ENCODE peak calls at places on chromosomes 4 and X, in five cellular contexts. One of them, this sample, is unnamed.
A peak's percentile ranks its signal among the peaks of the same experiment; 100 is the strongest.

GRCh38 chrX:22155126-22155525 is 117.6 kb upstream of the CBLL2 start:
- DNase-seq in PC-3: no peak
- DNase-seq in OCI-LY7: no peak
- DNase-seq in SK-N-SH: no peak
- DNase-seq in hepatocyte: no peak
- DNase-seq in this sample: no peak

GRCh38 chrX:135931644-135932487 is 38.4 kb downstream of the SAGE1 start:
- DNase-seq in PC-3: peak; percentile 64
- DNase-seq in OCI-LY7: peak; percentile 34
- DNase-seq in SK-N-SH: peak; percentile 29
- DNase-seq in hepatocyte: peak; percentile 57
- DNase-seq in this sample: peak; percentile 76

GRCh38 chrX:109967151-109967550 is 35.8 kb upstream of the TMEM164 start:
- DNase-seq in PC-3: peak; percentile 62
- DNase-seq in OCI-LY7: no peak
- DNase-seq in SK-N-SH: no peak
- DNase-seq in hepatocyte: no peak
- DNase-seq in this sample: no peak

GRCh38 chr4:135236035-135236434 is 1034.4 kb upstream of the PABPC4L start:
- DNase-seq in PC-3: no peak
- DNase-seq in OCI-LY7: no peak
- DNase-seq in SK-N-SH: no peak
- DNase-seq in hepatocyte: no peak
- DNase-seq in this sample: no peak

GRCh38 chr4:153759407-153760226 is at the start of gene RNF175:
- DNase-seq in PC-3: no peak
- DNase-seq in OCI-LY7: no peak
- DNase-seq in SK-N-SH: peak; percentile 90
- DNase-seq in hepatocyte: peak; percentile 40
- DNase-seq in this sample: peak; percentile 87

GRCh38 chr4:98260579-98261290 is 449 bp upstream of the RAP1GDS1 start:
- DNase-seq in PC-3: peak; percentile 90
- DNase-seq in OCI-LY7: peak; percentile 94
- DNase-seq in SK-N-SH: peak; percentile 97
- DNase-seq in hepatocyte: peak; percentile 98
- DNase-seq in this sample: peak; percentile 91

GRCh38 chr4:6621556-6621927 is 18.9 kb upstream of the MRFAP1 start:
- DNase-seq in PC-3: no peak
- DNase-seq in OCI-LY7: no peak
- DNase-seq in SK-N-SH: peak; percentile 16
- DNase-seq in hepatocyte: no peak
- DNase-seq in this sample: no peak

GRCh38 chr4:95124906-95125504 is 367.2 kb downstream of the BMPR1B start:
- DNase-seq in PC-3: peak; percentile 70
- DNase-seq in OCI-LY7: peak; percentile 25
- DNase-seq in SK-N-SH: peak; percentile 36
- DNase-seq in hepatocyte: peak; percentile 75
- DNase-seq in this sample: peak; percentile 86

GRCh38 chr4:26860922-26861433 is 337 bp downstream of the STIM2 start:
- DNase-seq in PC-3: peak; percentile 19
- DNase-seq in OCI-LY7: peak; percentile 76
- DNase-seq in SK-N-SH: peak; percentile 68
- DNase-seq in hepatocyte: peak; percentile 77
- DNase-seq in this sample: peak; percentile 54

GRCh38 chr4:15385928-15386327 is 41.9 kb upstream of the C1QTNF7 start:
- DNase-seq in PC-3: no peak
- DNase-seq in OCI-LY7: no peak
- DNase-seq in SK-N-SH: no peak
- DNase-seq in hepatocyte: no peak
- DNase-seq in this sample: no peak

GRCh38 chr4:76897522-76898384 is at the start of gene SOWAHB:
- DNase-seq in PC-3: peak; percentile 84
- DNase-seq in OCI-LY7: no peak
- DNase-seq in SK-N-SH: peak; percentile 58
- DNase-seq in hepatocyte: peak; percentile 90
- DNase-seq in this sample: peak; percentile 85

GRCh38 chrX:154444001-154444754 is at the start of gene FAM50A:
- DNase-seq in PC-3: peak; percentile 61
- DNase-seq in OCI-LY7: peak; percentile 62
- DNase-seq in SK-N-SH: peak; percentile 92
- DNase-seq in hepatocyte: peak; percentile 89
- DNase-seq in this sample: peak; percentile 61

GRCh38 chr4:83734576-83734975 is 198.7 kb downstream of the GPAT3 start:
- DNase-seq in PC-3: no peak
- DNase-seq in OCI-LY7: no peak
- DNase-seq in SK-N-SH: no peak
- DNase-seq in hepatocyte: no peak
- DNase-seq in this sample: no peak

GRCh38 chr4:83728191-83728590 is 192.3 kb downstream of the GPAT3 start:
- DNase-seq in PC-3: no peak
- DNase-seq in OCI-LY7: no peak
- DNase-seq in SK-N-SH: no peak
- DNase-seq in hepatocyte: no peak
- DNase-seq in this sample: no peak

GRCh38 chr4:83731609-83732008 is 195.7 kb downstream of the GPAT3 start:
- DNase-seq in PC-3: peak; percentile 63
- DNase-seq in OCI-LY7: no peak
- DNase-seq in SK-N-SH: no peak
- DNase-seq in hepatocyte: peak; percentile 30
- DNase-seq in this sample: no peak
- TF ChIP-seq EZH2phosphoT487 in PC-3: no peak
- TF ChIP-seq EZH2phosphoT487 in OCI-LY7: no peak
- TF ChIP-seq EZH2phosphoT487 in SK-N-SH: no peak
- TF ChIP-seq EZH2phosphoT487 in hepatocyte: no peak
- TF ChIP-seq EZH2phosphoT487 in this sample: no peak

GRCh38 chr4:148286043-148286442 is 156.2 kb downstream of the NR3C2 start:
- DNase-seq in PC-3: no peak
- DNase-seq in OCI-LY7: no peak
- DNase-seq in SK-N-SH: peak; percentile 35
- DNase-seq in hepatocyte: no peak
- DNase-seq in this sample: no peak
- H4K20me1 ChIP-seq in PC-3: no peaks in the 10 kb centered on the region
- H4K20me1 ChIP-seq in OCI-LY7: no peaks in the 10 kb centered on the region
- H4K20me1 ChIP-seq in SK-N-SH: no peaks in the 10 kb centered on the region
- H4K20me1 ChIP-seq in hepatocyte: no peaks in the 10 kb centered on the region
- H4K20me1 ChIP-seq in this sample: no peaks in the 10 kb centered on the region

DNA sequence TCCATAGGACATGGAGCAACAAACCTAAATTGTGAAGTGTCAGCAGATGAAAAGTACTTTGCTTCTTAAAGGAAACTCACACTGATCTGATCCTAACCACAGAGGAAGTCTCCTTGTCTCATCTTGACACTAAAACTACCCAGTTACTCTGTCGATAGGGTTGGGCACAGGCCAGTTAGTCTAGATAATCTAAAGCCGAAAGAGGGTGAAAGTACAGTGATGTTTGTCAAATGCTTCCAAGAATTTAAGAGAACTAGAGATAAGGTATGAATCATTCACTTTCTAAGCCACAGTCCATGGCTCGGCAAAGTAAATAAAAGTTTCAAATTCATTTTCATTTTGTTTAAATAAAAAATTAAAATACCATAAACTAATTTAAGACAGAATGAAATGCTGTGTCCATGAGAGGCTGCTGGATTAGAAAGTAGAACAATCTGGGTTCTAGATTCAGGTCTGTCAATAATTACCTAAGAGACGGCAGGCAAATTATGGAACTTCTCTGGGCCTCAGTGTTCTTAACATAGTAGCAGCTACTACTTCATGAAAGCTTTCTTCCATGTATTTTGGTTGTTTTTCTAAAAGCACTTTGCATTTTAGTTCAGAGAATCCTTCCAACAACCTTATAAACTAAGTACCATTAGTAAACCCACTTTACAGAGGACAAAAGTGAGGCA is 176.7 kb downstream of the LDB2 start:
- DNase-seq in PC-3: peak; percentile 62
- DNase-seq in OCI-LY7: no peak
- DNase-seq in SK-N-SH: no peak
- DNase-seq in hepatocyte: peak; percentile 27
- DNase-seq in this sample: no peak
- TF ChIP-seq EZH2phosphoT487 in PC-3: no peak
- TF ChIP-seq EZH2phosphoT487 in OCI-LY7: no peak
- TF ChIP-seq EZH2phosphoT487 in SK-N-SH: no peak
- TF ChIP-seq EZH2phosphoT487 in hepatocyte: peak; percentile 95
- TF ChIP-seq EZH2phosphoT487 in this sample: no peak

GRCh38 chr4:3520276-3520675 is 11.9 kb downstream of the LRPAP1 start:
- DNase-seq in PC-3: no peak
- DNase-seq in OCI-LY7: no peak
- DNase-seq in SK-N-SH: no peak
- DNase-seq in hepatocyte: no peak
- DNase-seq in this sample: no peak
- H4K20me1 ChIP-seq in PC-3: no peaks in the 10 kb centered on the region
- H4K20me1 ChIP-seq in OCI-LY7: no peaks in the 10 kb centered on the region
- H4K20me1 ChIP-seq in SK-N-SH: peaks cover under 1% of the 10 kb centered on the region
- H4K20me1 ChIP-seq in hepatocyte: peaks cover 9% of the 10 kb centered on the region
- H4K20me1 ChIP-seq in this sample: peaks cover 5% of the 10 kb centered on the region

GRCh38 chr4:38802561-38803355 is 1.8 kb downstream of the TLR1 start:
- DNase-seq in PC-3: peak; percentile 7
- DNase-seq in OCI-LY7: peak; percentile 80
- DNase-seq in SK-N-SH: no peak
- DNase-seq in hepatocyte: no peak
- DNase-seq in this sample: peak; percentile 42

GRCh38 chr4:38803833-38804653 is 548 bp downstream of the TLR1 start:
- DNase-seq in PC-3: peak; percentile 23
- DNase-seq in OCI-LY7: peak; percentile 8
- DNase-seq in SK-N-SH: no peak
- DNase-seq in hepatocyte: no peak
- DNase-seq in this sample: no peak

GRCh38 chr4:38800366-38800765 is 4.2 kb downstream of the TLR1 start:
- DNase-seq in PC-3: no peak
- DNase-seq in OCI-LY7: no peak
- DNase-seq in SK-N-SH: no peak
- DNase-seq in hepatocyte: no peak
- DNase-seq in this sample: no peak

GRCh38 chr4:38804654-38805295 is at the start of gene TLR1:
- DNase-seq in PC-3: peak; percentile 65
- DNase-seq in OCI-LY7: peak; percentile 72
- DNase-seq in SK-N-SH: peak; percentile 26
- DNase-seq in hepatocyte: peak; percentile 46
- DNase-seq in this sample: peak; percentile 27

DNA sequence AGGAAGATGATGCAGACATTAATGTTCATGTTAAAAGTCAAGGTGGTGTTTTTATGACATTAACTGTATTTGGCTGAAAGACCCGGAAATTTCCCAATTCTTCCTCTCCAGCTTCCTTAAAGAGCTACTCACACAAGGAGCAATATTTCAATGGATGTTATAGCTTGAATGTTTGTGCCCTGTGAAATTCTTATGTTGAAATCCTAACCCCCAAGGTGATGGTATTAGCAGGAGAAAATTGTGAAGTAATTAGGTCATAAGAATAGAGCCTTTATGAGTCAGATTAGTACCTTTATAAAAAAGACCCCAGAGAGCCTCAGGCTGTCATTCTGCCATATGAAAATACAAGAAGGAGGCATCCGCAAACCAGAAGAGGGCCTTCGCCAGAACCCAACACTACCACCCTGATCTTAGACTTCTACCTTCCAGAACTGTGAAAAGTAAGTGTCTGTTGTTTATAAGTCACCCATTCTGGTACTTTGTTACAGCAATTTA is 3.6 kb downstream of the TLR1 start:
- DNase-seq in PC-3: no peak
- DNase-seq in OCI-LY7: no peak
- DNase-seq in SK-N-SH: no peak
- DNase-seq in hepatocyte: no peak
- DNase-seq in this sample: no peak
- TF ChIP-seq EZH2phosphoT487 in PC-3: no peak
- TF ChIP-seq EZH2phosphoT487 in OCI-LY7: no peak
- TF ChIP-seq EZH2phosphoT487 in SK-N-SH: no peak
- TF ChIP-seq EZH2phosphoT487 in hepatocyte: no peak
- TF ChIP-seq EZH2phosphoT487 in this sample: no peak

GRCh38 chr4:7769936-7770674 is 169.6 kb downstream of the AFAP1 start:
- DNase-seq in PC-3: peak; percentile 15
- DNase-seq in OCI-LY7: no peak
- DNase-seq in SK-N-SH: peak; percentile 73
- DNase-seq in hepatocyte: peak; percentile 35
- DNase-seq in this sample: peak; percentile 61
- H4K20me1 ChIP-seq in PC-3: no peaks in the 10 kb centered on the region
- H4K20me1 ChIP-seq in OCI-LY7: no peaks in the 10 kb centered on the region
- H4K20me1 ChIP-seq in SK-N-SH: peaks cover 75% of the 10 kb centered on the region
- H4K20me1 ChIP-seq in hepatocyte: no peaks in the 10 kb centered on the region
- H4K20me1 ChIP-seq in this sample: no peaks in the 10 kb centered on the region

DNA sequence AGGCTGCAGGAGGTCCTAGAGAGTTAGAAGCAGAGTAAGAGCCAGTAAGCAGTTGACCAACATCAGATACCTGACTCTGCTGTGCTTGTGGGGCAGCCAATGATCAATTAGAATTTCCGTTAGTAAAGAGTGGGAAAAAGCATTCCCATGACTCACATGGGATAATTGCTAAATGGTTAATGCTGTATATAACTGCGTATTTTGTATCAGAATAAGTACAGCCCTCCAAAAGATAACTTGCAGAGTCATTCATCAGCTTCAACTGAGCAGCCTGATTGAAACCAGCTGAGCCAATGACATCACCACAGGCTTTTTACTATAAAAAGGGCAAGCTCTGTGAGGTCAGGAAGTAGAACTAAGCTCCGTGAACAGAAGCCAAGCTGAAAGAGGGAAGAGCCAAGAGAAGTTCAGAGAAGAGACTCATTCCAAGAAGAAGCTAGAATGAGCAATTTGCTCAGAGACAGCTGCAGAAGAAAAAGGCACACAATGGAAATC is 67.9 kb downstream of the PPP3CA start:
- DNase-seq in PC-3: no peak
- DNase-seq in OCI-LY7: peak; percentile 8
- DNase-seq in SK-N-SH: peak; percentile 17
- DNase-seq in hepatocyte: peak; percentile 50
- DNase-seq in this sample: no peak
- TF ChIP-seq EZH2phosphoT487 in PC-3: no peak
- TF ChIP-seq EZH2phosphoT487 in OCI-LY7: no peak
- TF ChIP-seq EZH2phosphoT487 in SK-N-SH: no peak
- TF ChIP-seq EZH2phosphoT487 in hepatocyte: no peak
- TF ChIP-seq EZH2phosphoT487 in this sample: no peak